ENCODE peak calls at places on chromosomes 4 and X, in five cellular contexts. M is A549, F is right cardiac atrium, W is IMR-90, K is uterus. Z is an unnamed sample.
A peak's percentile ranks its signal among the peaks of the same experiment; 100 is the strongest.

GRCh38 chr4:82217986-82218715 is 155.6 kb downstream of the HNRNPD start:
- DNase-seq in M (peak; percentile 2), F (no peak), W (no peak), K (no peak), Z (no peak)

GRCh38 chr4:105092768-105093167 is 53.9 kb upstream of the TET2 start:
- DNase-seq in M (no peak), F (no peak), W (peak; percentile 48), K (no peak), Z (no peak)

GRCh38 chr4:100848865-100849264 is 331.0 kb upstream of the EMCN start:
- DNase-seq in M (peak; percentile 19), F (no peak), W (no peak), K (no peak), Z (no peak)

GRCh38 chr4:93409035-93409434 is 419.5 kb upstream of the ATOH1 start:
- DNase-seq in M (no peak), F (no peak), W (no peak), K (no peak), Z (no peak)

GRCh38 chr4:152348670-152349069 is 187.2 kb downstream of the FBXW7 start:
- DNase-seq in M (no peak), F (no peak), W (no peak), K (no peak), Z (no peak)

GRCh38 chr4:82779032-82779431 is 19.6 kb downstream of the SCD5 start:
- DNase-seq in M (peak; percentile 16), F (no peak), W (no peak), K (no peak), Z (no peak)

GRCh38 chrX:55008571-55009358 is 8.6 kb downstream of the APEX2 start:
- DNase-seq in M (peak; percentile 6), F (peak; percentile 62), W (peak; percentile 4), K (no peak), Z (no peak)

GRCh38 chr4:58649236-58649635 is 1539.1 kb upstream of the IGFBP7 start:
- DNase-seq in M (no peak), F (no peak), W (no peak), K (no peak), Z (no peak)

GRCh38 chr4:180665994-180666818 is 1577.0 kb upstream of the TENM3 start:
- DNase-seq in M (peak; percentile 46), F (no peak), W (peak; percentile 63), K (no peak), Z (no peak)

GRCh38 chr4:81472249-81473085 is 760 bp upstream of the RASGEF1B start:
- DNase-seq in M (peak; percentile 28), F (peak; percentile 59), W (no peak), K (peak; percentile 26), Z (peak; percentile 42)

GRCh38 chrX:107442914-107443527 is 6.4 kb upstream of the FRMPD3 start:
- DNase-seq in M (no peak), F (no peak), W (no peak), K (no peak), Z (no peak)

GRCh38 chrX:107448625-107449468 is 605 bp upstream of the FRMPD3 start:
- DNase-seq in M (peak; percentile 13), F (peak; percentile 49), W (no peak), K (peak; percentile 13), Z (no peak)

GRCh38 chrX:107447642-107448041 is 1.8 kb upstream of the FRMPD3 start:
- DNase-seq in M (no peak), F (no peak), W (no peak), K (no peak), Z (no peak)

GRCh38 chrX:107445636-107446035 is 3.8 kb upstream of the FRMPD3 start:
- DNase-seq in M (no peak), F (no peak), W (no peak), K (no peak), Z (no peak)

DNA sequence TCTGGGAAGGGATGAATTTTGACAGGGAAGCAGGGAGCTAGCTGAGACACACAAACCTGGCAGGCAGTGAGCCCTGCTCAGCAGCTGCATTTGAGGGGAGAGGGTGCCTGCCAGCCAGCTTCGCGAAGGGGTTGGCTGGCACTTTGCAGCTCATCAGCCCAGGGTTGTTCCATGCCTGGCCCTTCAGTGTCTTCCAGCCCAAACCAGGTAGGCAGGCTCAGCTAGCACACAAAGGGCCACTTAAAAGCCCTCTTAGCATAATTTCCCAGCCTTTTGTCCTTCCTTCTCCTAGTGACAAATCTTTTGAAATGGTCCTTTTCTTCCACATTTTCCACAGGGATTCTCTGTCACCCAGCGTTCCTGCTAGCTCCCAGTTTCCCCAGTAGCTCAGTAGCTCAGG is 4.3 kb upstream of the FRMPD3 start:
- DNase-seq in M (no peak), F (no peak), W (no peak), K (no peak), Z (no peak)
- H3K4me1 ChIP-seq in M (no peaks in the 10 kb centered on the region), F (peaks cover 2% of the 10 kb centered on the region), W (no peaks in the 10 kb centered on the region), K (no peaks in the 10 kb centered on the region), Z (no peaks in the 10 kb centered on the region)

GRCh38 chr4:185920691-185921260 is 108.8 kb upstream of the SORBS2 start:
- DNase-seq in M (no peak), F (no peak), W (no peak), K (no peak), Z (no peak)
- H3K9me3 ChIP-seq in M (no peaks in the 10 kb centered on the region), F (no peaks in the 10 kb centered on the region), W (peaks cover 13% of the 10 kb centered on the region), K (no peaks in the 10 kb centered on the region), Z (peaks cover 1% of the 10 kb centered on the region)

GRCh38 chr4:118755438-118756226 is 70.4 kb downstream of the METTL14 start:
- DNase-seq in M (no peak), F (no peak), W (no peak), K (no peak), Z (no peak)

GRCh38 chr4:118754890-118755289 is 69.7 kb downstream of the METTL14 start:
- DNase-seq in M (no peak), F (no peak), W (no peak), K (no peak), Z (no peak)

GRCh38 chr4:118757761-118758213 is 72.6 kb downstream of the METTL14 start:
- DNase-seq in M (no peak), F (no peak), W (peak; percentile 85), K (no peak), Z (no peak)

GRCh38 chr4:118756958-118757357 is 71.8 kb downstream of the METTL14 start:
- DNase-seq in M (no peak), F (no peak), W (no peak), K (no peak), Z (no peak)

GRCh38 chr4:118756429-118756828 is 71.2 kb downstream of the METTL14 start:
- DNase-seq in M (no peak), F (no peak), W (no peak), K (no peak), Z (no peak)
- H3K4me1 ChIP-seq in M (no peaks in the 10 kb centered on the region), F (peaks cover 4% of the 10 kb centered on the region), W (peaks cover 25% of the 10 kb centered on the region), K (peaks cover 17% of the 10 kb centered on the region), Z (no peaks in the 10 kb centered on the region)

GRCh38 chr4:19329631-19330030 is 922.1 kb upstream of the SLIT2 start:
- DNase-seq in M (no peak), F (no peak), W (peak; percentile 41), K (no peak), Z (no peak)

GRCh38 chr4:19324175-19324574 is 927.5 kb upstream of the SLIT2 start:
- DNase-seq in M (no peak), F (no peak), W (no peak), K (no peak), Z (no peak)

GRCh38 chr4:19327364-19327763 is 924.3 kb upstream of the SLIT2 start:
- DNase-seq in M (no peak), F (no peak), W (peak; percentile 12), K (no peak), Z (no peak)

GRCh38 chr4:19329077-19329476 is 922.6 kb upstream of the SLIT2 start:
- DNase-seq in M (no peak), F (no peak), W (no peak), K (no peak), Z (no peak)
- H3K9me3 ChIP-seq in M (no peaks in the 10 kb centered on the region), F (no peaks in the 10 kb centered on the region), W (no peaks in the 10 kb centered on the region), K (no peaks in the 10 kb centered on the region), Z (no peaks in the 10 kb centered on the region)

DNA sequence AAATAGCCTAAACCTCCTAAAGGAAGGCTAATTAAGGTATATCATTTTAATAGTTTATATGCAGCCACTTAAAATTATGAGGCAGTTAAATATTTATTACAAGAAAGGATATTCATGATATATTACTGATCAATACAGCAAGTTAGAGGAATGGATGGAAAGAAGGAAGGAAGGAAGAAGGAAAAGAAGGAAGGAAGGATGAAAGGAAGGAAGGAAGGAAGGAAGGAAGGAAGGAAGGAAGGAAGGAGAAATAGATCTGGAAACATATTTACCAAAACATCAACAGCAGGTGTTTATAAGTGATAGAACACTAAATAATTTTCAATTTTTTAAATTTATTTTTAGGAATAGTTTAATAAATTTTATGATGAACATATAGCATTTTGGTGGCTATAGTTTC is 17.5 kb downstream of the SLC7A11 start:
- DNase-seq in M (no peak), F (no peak), W (no peak), K (no peak), Z (no peak)
- H3K4me1 ChIP-seq in M (peaks cover 99% of the 10 kb centered on the region), F (no peaks in the 10 kb centered on the region), W (peaks cover 18% of the 10 kb centered on the region), K (no peaks in the 10 kb centered on the region), Z (peaks cover 2% of the 10 kb centered on the region)

GRCh38 chrX:57964975-57965374 is 54.7 kb upstream of the ZXDA start:
- DNase-seq in M (no peak), F (no peak), W (no peak), K (no peak), Z (no peak)
- H3K9me3 ChIP-seq in M (no peaks in the 10 kb centered on the region), F (no peaks in the 10 kb centered on the region), W (peaks cover 5% of the 10 kb centered on the region), K (no peaks in the 10 kb centered on the region), Z (peaks cover 2% of the 10 kb centered on the region)